ENCODE peak calls at places on chromosomes 13 and 19, in four cellular contexts. I, R, K and A are unnamed samples.

GRCh38 chr19:13001502-13002388 is 6.5 kb downstream of the NFIX start:
- DNase-seq in I (peak; percentile 76), R (peak; percentile 90), K (peak; percentile 72), A (no peak)

GRCh38 chr19:17027428-17027816 is 812 bp upstream of the CPAMD8 start:
- DNase-seq in R (no peak), K (no peak), I (no peak), A (no peak)

GRCh38 chr19:40224342-40225148 is 1.9 kb downstream of the CCNP start:
- DNase-seq in I (no peak), K (no peak), R (no peak), A (no peak)

GRCh38 chr13:74891610-74892009 is 590.4 kb downstream of the TBC1D4 start:
- DNase-seq in K (no peak), I (no peak), R (no peak), A (no peak)

GRCh38 chr13:32187651-32188050 is 127.5 kb downstream of the ZAR1L start:
- DNase-seq in R (no peak), I (no peak), K (no peak), A (no peak)

GRCh38 chr13:31807090-31807541 is 67.8 kb downstream of the RXFP2 start:
- DNase-seq in R (no peak), I (no peak), K (no peak), A (no peak)

GRCh38 chr13:50909605-50910482 is at the start of gene RNASEH2B:
- DNase-seq in R (peak; percentile 57), I (peak; percentile 83), K (peak; percentile 63), A (peak; percentile 51)

GRCh38 chr19:51546650-51547396 is 15.4 kb upstream of the SIGLEC6 start:
- DNase-seq in R (no peak), I (no peak), K (no peak), A (peak; percentile 54)

GRCh38 chr19:38837656-38838121 is 6.1 kb upstream of the ECH1 start:
- DNase-seq in K (no peak), I (no peak), R (no peak), A (no peak)

GRCh38 chr13:34777914-34778303 is 164.2 kb upstream of the NBEA start:
- DNase-seq in I (no peak), K (no peak), R (no peak), A (no peak)

GRCh38 chr19:7830823-7831222 is 805 bp downstream of the EVI5L start:
- DNase-seq in K (no peak), R (no peak), I (peak; percentile 49), A (no peak)

GRCh38 chr19:31610036-31610435 is 260.8 kb upstream of the TSHZ3 start:
- DNase-seq in K (no peak), I (no peak), R (no peak), A (no peak)

GRCh38 chr19:31616031-31616430 is 266.8 kb upstream of the TSHZ3 start:
- DNase-seq in R (no peak), I (no peak), K (no peak), A (no peak)

GRCh38 chr19:31612873-31613272 is 263.6 kb upstream of the TSHZ3 start:
- DNase-seq in K (no peak), I (no peak), R (no peak), A (no peak)

GRCh38 chr19:31611348-31611877 is 262.2 kb upstream of the TSHZ3 start:
- DNase-seq in R (no peak), K (no peak), I (no peak), A (no peak)

DNA sequence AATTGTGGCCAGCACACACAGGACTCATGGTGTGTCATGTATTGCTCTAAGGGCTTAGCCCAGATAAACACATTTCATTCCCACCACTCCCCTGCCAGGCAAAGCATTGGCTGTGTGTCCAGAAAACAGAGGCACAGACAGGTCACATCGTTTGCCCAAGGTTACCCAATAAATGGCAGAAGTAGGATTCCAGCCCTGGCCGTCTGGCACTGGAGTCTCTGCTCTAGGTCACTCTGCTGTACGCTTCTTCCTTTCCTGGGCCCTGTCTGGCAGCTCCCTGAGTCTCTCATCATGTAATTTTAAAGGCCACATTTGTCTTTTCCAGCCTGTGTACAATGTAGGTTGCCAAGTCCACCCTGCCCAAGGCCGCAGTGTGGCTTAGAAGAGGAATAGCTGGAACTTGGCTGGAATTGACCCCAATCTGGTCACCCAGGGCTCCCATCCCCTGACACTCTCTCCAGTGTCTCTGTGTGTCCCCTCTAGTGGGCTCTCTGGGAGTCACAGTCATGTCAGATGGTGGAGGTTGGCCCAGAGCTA is 264.5 kb upstream of the TSHZ3 start:
- DNase-seq in I (no peak), K (no peak), R (no peak), A (peak; percentile 6)
- TF ChIP-seq CTCF in I (no peak), K (no peak), R (no peak), A (no peak)

GRCh38 chr19:3505598-3506383 is at the start of gene FZR1:
- DNase-seq in K (peak; percentile 99), R (peak; percentile 98), I (peak; percentile 100), A (peak; percentile 99)
- TF ChIP-seq CTCF in K (no peak), R (no peak), I (peak; percentile 7), A (no peak)

DNA sequence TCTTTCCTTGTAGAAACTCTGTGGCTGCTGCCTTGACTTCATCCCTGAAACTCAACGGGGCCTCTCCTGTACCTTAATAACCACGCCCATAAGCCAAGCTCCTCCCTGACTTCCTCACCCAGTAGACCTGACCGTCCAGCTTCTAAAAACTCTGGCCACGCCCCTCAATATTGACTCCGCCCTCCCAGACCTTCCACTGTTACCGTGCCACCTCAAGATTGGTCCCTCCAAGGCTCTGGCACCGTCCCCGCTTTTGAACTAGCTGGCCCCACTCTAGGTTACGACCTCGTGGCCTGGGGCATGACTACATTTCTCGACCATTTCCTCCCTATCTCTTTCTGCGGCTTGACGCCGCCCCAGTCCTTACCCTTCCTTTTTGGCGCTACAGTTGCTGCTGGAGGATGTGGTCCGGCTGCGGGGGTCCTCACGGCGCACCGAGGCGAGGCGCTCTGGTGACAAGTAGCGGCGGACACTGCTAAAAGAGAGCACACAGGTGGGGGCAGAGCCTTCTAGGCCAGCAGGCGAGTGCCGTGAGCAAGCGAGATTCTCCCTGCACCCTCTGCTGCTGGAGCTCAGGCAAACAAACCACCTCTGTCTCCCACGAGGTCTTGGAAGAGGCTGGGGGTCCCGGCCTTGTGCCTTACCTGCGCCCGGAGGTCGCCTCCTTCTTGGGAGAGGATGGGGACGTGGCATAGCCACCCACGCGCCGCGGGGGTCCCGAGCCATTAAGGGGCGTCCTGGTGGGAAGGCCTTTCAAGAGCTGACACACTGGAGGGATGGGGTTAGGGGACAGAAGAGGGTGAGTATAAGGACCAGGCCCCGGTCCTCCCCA is 2.3 kb upstream of the EML2 start:
- DNase-seq in R (peak; percentile 72), I (peak; percentile 83), K (peak; percentile 69), A (peak; percentile 59)
- TF ChIP-seq CTCF in R (no peak), I (no peak), K (no peak), A (no peak)

DNA sequence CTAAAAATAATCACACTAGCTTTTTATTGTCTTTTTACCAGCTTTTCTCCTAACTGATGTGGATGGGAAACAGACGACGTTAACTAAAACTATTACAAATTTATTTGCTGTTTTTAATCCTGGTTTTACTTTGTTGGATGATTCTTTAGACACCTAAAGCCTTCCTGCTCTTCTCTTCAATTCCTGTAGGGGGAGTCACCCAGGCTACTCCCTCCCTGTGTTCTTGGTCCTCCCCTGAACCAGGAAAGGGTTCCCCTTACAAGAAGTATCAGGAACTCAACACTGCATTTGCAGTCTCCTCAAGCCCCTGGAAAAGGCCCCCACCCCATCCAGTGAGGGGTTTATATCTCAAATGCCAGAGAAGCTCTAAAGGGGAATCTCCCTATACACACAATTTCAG is 206.1 kb downstream of the SUCLA2 start:
- DNase-seq in R (no peak), I (no peak), K (no peak), A (no peak)
- TF ChIP-seq CTCF in R (no peak), I (peak; percentile 40), K (no peak), A (peak; percentile 56)

DNA sequence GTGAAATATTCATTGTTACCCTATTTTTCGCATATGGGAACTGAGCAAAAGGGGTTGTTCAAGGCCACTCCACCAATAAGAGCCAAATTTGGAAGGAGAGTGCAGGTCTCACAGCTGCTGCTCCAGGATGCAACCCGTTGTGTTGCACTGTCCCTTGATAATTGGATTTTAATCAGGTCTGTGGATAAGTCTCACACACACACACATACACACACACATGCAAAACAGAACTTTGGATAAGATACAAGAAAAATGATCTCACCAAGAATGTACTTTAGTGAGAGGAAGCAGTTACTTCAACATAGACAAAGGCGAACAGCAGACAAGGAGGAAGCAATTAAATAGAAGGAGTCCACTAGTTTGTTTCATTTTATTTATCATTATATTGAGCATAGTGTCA is 127.3 kb upstream of the EDNRB start:
- DNase-seq in I (no peak), R (no peak), K (peak; percentile 25), A (no peak)
- TF ChIP-seq CTCF in I (no peak), R (no peak), K (no peak), A (no peak)